ENCODE peak calls at places on chromosomes 11 and 22, in five cellular contexts. One of them, this sample, is unnamed. For H3K4me1, the result is how much of the 10 kb centered on the place peaks cover.

GRCh38 chr11:59368238-59369022 is 9.7 kb downstream of the OR5AN1 start:
- DNase-seq in CD8-positive, alpha-beta T cell: no peak
- DNase-seq in SK-N-SH: no peak
- DNase-seq in body of pancreas: no peak
- DNase-seq in NT2/D1: no peak
- DNase-seq in this sample: no peak

GRCh38 chr11:116294630-116295029 is 478.2 kb downstream of the BUD13 start:
- DNase-seq in CD8-positive, alpha-beta T cell: no peak
- DNase-seq in SK-N-SH: no peak
- DNase-seq in NT2/D1: no peak
- DNase-seq in body of pancreas: no peak
- DNase-seq in this sample: no peak

GRCh38 chr22:23278883-23279675 is 98.8 kb downstream of the BCR start:
- DNase-seq in NT2/D1: no peak
- DNase-seq in SK-N-SH: no peak
- DNase-seq in body of pancreas: peak
- DNase-seq in CD8-positive, alpha-beta T cell: no peak
- DNase-seq in this sample: no peak

GRCh38 chr11:88320149-88320559 is 17.4 kb downstream of the CTSC start:
- DNase-seq in NT2/D1: no peak
- DNase-seq in CD8-positive, alpha-beta T cell: no peak
- DNase-seq in body of pancreas: no peak
- DNase-seq in SK-N-SH: no peak
- DNase-seq in this sample: no peak

GRCh38 chr11:121194731-121195596 is 93.9 kb downstream of the TECTA start:
- DNase-seq in body of pancreas: peak
- DNase-seq in NT2/D1: peak
- DNase-seq in SK-N-SH: peak
- DNase-seq in CD8-positive, alpha-beta T cell: no peak
- DNase-seq in this sample: no peak

GRCh38 chr11:128299132-128299726 is 288.1 kb downstream of the ETS1 start:
- DNase-seq in NT2/D1: no peak
- DNase-seq in CD8-positive, alpha-beta T cell: no peak
- DNase-seq in SK-N-SH: no peak
- DNase-seq in body of pancreas: no peak
- DNase-seq in this sample: no peak

GRCh38 chr22:26547426-26547825 is 35.2 kb upstream of the TFIP11 start:
- DNase-seq in NT2/D1: no peak
- DNase-seq in SK-N-SH: no peak
- DNase-seq in CD8-positive, alpha-beta T cell: no peak
- DNase-seq in body of pancreas: no peak
- DNase-seq in this sample: no peak

GRCh38 chr11:46472662-46472994 is 81.1 kb upstream of the CHRM4 start:
- DNase-seq in CD8-positive, alpha-beta T cell: no peak
- DNase-seq in NT2/D1: no peak
- DNase-seq in SK-N-SH: no peak
- DNase-seq in body of pancreas: peak
- DNase-seq in this sample: no peak

GRCh38 chr22:47295982-47296381 is 533.5 kb downstream of the TBC1D22A start:
- DNase-seq in body of pancreas: no peak
- DNase-seq in NT2/D1: no peak
- DNase-seq in SK-N-SH: no peak
- DNase-seq in CD8-positive, alpha-beta T cell: no peak
- DNase-seq in this sample: no peak

GRCh38 chr22:28188480-28188879 is 269.4 kb upstream of the PITPNB start:
- DNase-seq in body of pancreas: no peak
- DNase-seq in SK-N-SH: no peak
- DNase-seq in NT2/D1: no peak
- DNase-seq in CD8-positive, alpha-beta T cell: no peak
- DNase-seq in this sample: no peak

GRCh38 chr22:45271667-45272188 is 13.0 kb upstream of the UPK3A start:
- DNase-seq in SK-N-SH: no peak
- DNase-seq in CD8-positive, alpha-beta T cell: no peak
- DNase-seq in body of pancreas: no peak
- DNase-seq in NT2/D1: no peak
- DNase-seq in this sample: no peak

GRCh38 chr11:65420506-65421203 is 1.9 kb upstream of the NEAT1 start:
- DNase-seq in body of pancreas: peak
- DNase-seq in SK-N-SH: peak
- DNase-seq in CD8-positive, alpha-beta T cell: no peak
- DNase-seq in NT2/D1: no peak
- DNase-seq in this sample: no peak

GRCh38 chr11:13970986-13971385 is 8.5 kb downstream of the SPON1 start:
- DNase-seq in CD8-positive, alpha-beta T cell: no peak
- DNase-seq in SK-N-SH: peak
- DNase-seq in NT2/D1: no peak
- DNase-seq in body of pancreas: no peak
- DNase-seq in this sample: no peak

GRCh38 chr22:27335102-27335660 is 466.4 kb downstream of the MN1 start:
- DNase-seq in body of pancreas: no peak
- DNase-seq in CD8-positive, alpha-beta T cell: no peak
- DNase-seq in NT2/D1: no peak
- DNase-seq in SK-N-SH: no peak
- DNase-seq in this sample: no peak

GRCh38 chr22:38461057-38461413 is 6.0 kb upstream of the KCNJ4 start:
- DNase-seq in SK-N-SH: no peak
- DNase-seq in CD8-positive, alpha-beta T cell: no peak
- DNase-seq in body of pancreas: no peak
- DNase-seq in NT2/D1: no peak
- DNase-seq in this sample: no peak

GRCh38 chr11:90448280-90448679 is 225.4 kb upstream of the CHORDC1 start:
- DNase-seq in NT2/D1: no peak
- DNase-seq in SK-N-SH: no peak
- DNase-seq in CD8-positive, alpha-beta T cell: no peak
- DNase-seq in body of pancreas: no peak
- DNase-seq in this sample: no peak

GRCh38 chr11:15071556-15072255 is 1.7 kb upstream of the CALCB start:
- DNase-seq in NT2/D1: no peak
- DNase-seq in body of pancreas: no peak
- DNase-seq in SK-N-SH: no peak
- DNase-seq in CD8-positive, alpha-beta T cell: no peak
- DNase-seq in this sample: no peak

GRCh38 chr22:39302431-39302960 is 16.9 kb downstream of the RPL3 start:
- DNase-seq in body of pancreas: no peak
- DNase-seq in SK-N-SH: no peak
- DNase-seq in NT2/D1: no peak
- DNase-seq in CD8-positive, alpha-beta T cell: no peak
- DNase-seq in this sample: no peak

GRCh38 chr11:92423133-92423532 is 198.5 kb downstream of the FAT3 start:
- DNase-seq in body of pancreas: no peak
- DNase-seq in CD8-positive, alpha-beta T cell: no peak
- DNase-seq in SK-N-SH: no peak
- DNase-seq in NT2/D1: no peak
- DNase-seq in this sample: no peak

GRCh38 chr22:44182591-44183588 is 2.2 kb downstream of the PARVG start:
- DNase-seq in SK-N-SH: no peak
- DNase-seq in CD8-positive, alpha-beta T cell: no peak
- DNase-seq in NT2/D1: no peak
- DNase-seq in body of pancreas: no peak
- DNase-seq in this sample: no peak

GRCh38 chr11:9664276-9665171 is 647 bp downstream of the SWAP70 start:
- DNase-seq in NT2/D1: no peak
- DNase-seq in body of pancreas: peak
- DNase-seq in CD8-positive, alpha-beta T cell: no peak
- DNase-seq in SK-N-SH: no peak
- DNase-seq in this sample: peak

GRCh38 chr11:119537641-119538253 is 114.8 kb upstream of the THY1 start:
- DNase-seq in SK-N-SH: no peak
- DNase-seq in body of pancreas: no peak
- DNase-seq in CD8-positive, alpha-beta T cell: no peak
- DNase-seq in NT2/D1: no peak
- DNase-seq in this sample: no peak

GRCh38 chr11:64754919-64755662 is 4.7 kb downstream of the PYGM start:
- DNase-seq in body of pancreas: no peak
- DNase-seq in CD8-positive, alpha-beta T cell: no peak
- DNase-seq in NT2/D1: no peak
- DNase-seq in SK-N-SH: no peak
- DNase-seq in this sample: no peak

GRCh38 chr11:47083913-47084312 is 92.8 kb downstream of the ARFGAP2 start:
- DNase-seq in CD8-positive, alpha-beta T cell: no peak
- DNase-seq in body of pancreas: no peak
- DNase-seq in NT2/D1: no peak
- DNase-seq in SK-N-SH: no peak
- DNase-seq in this sample: no peak

GRCh38 chr11:98495016-98495415 is 525.7 kb upstream of the CNTN5 start:
- DNase-seq in CD8-positive, alpha-beta T cell: no peak
- DNase-seq in SK-N-SH: no peak
- DNase-seq in body of pancreas: no peak
- DNase-seq in NT2/D1: no peak
- DNase-seq in this sample: no peak

GRCh38 chr11:10931761-10932700 is 74.2 kb upstream of the ZBED5 start:
- DNase-seq in CD8-positive, alpha-beta T cell: no peak
- DNase-seq in body of pancreas: no peak
- DNase-seq in NT2/D1: no peak
- DNase-seq in SK-N-SH: no peak
- DNase-seq in this sample: no peak

GRCh38 chr11:124602193-124602592 is 9.0 kb upstream of the PANX3 start:
- DNase-seq in NT2/D1: no peak
- DNase-seq in CD8-positive, alpha-beta T cell: no peak
- DNase-seq in SK-N-SH: no peak
- DNase-seq in body of pancreas: no peak
- DNase-seq in this sample: no peak

GRCh38 chr11:61133956-61134662 is 27.1 kb downstream of the VPS37C start:
- DNase-seq in NT2/D1: no peak
- DNase-seq in body of pancreas: no peak
- DNase-seq in CD8-positive, alpha-beta T cell: no peak
- DNase-seq in SK-N-SH: no peak
- DNase-seq in this sample: no peak

GRCh38 chr11:134980819-134981710 is 569.0 kb upstream of the B3GAT1 start:
- DNase-seq in SK-N-SH: no peak
- DNase-seq in NT2/D1: no peak
- DNase-seq in body of pancreas: no peak
- DNase-seq in CD8-positive, alpha-beta T cell: no peak
- DNase-seq in this sample: no peak

GRCh38 chr11:71251761-71252433 is 480 bp downstream of the SHANK2 start:
- DNase-seq in body of pancreas: peak
- DNase-seq in CD8-positive, alpha-beta T cell: no peak
- DNase-seq in SK-N-SH: peak
- DNase-seq in NT2/D1: no peak
- DNase-seq in this sample: no peak

GRCh38 chr22:17896552-17896951 is 122.3 kb upstream of the BID start:
- DNase-seq in body of pancreas: peak
- DNase-seq in NT2/D1: no peak
- DNase-seq in CD8-positive, alpha-beta T cell: no peak
- DNase-seq in SK-N-SH: peak
- DNase-seq in this sample: no peak

GRCh38 chr22:49951001-49951677 is 9.4 kb upstream of the PIM3 start:
- DNase-seq in body of pancreas: peak
- DNase-seq in SK-N-SH: no peak
- DNase-seq in NT2/D1: no peak
- DNase-seq in CD8-positive, alpha-beta T cell: no peak
- DNase-seq in this sample: no peak

GRCh38 chr22:49950396-49950994 is 10.1 kb upstream of the PIM3 start:
- DNase-seq in NT2/D1: no peak
- DNase-seq in CD8-positive, alpha-beta T cell: no peak
- DNase-seq in SK-N-SH: no peak
- DNase-seq in body of pancreas: no peak
- DNase-seq in this sample: no peak

GRCh38 chr22:49948958-49949913 is 11.3 kb upstream of the PIM3 start:
- DNase-seq in CD8-positive, alpha-beta T cell: no peak
- DNase-seq in body of pancreas: peak
- DNase-seq in NT2/D1: no peak
- DNase-seq in SK-N-SH: no peak
- DNase-seq in this sample: no peak

GRCh38 chr22:49948573-49948957 is 12.0 kb upstream of the PIM3 start:
- DNase-seq in NT2/D1: no peak
- DNase-seq in SK-N-SH: no peak
- DNase-seq in CD8-positive, alpha-beta T cell: no peak
- DNase-seq in body of pancreas: no peak
- DNase-seq in this sample: no peak

GRCh38 chr22:49949914-49950292 is 10.7 kb upstream of the PIM3 start:
- DNase-seq in CD8-positive, alpha-beta T cell: no peak
- DNase-seq in SK-N-SH: no peak
- DNase-seq in NT2/D1: no peak
- DNase-seq in body of pancreas: no peak
- DNase-seq in this sample: no peak
- H3K4me1 ChIP-seq in CD8-positive, alpha-beta T cell: under half
- H3K4me1 ChIP-seq in SK-N-SH: under half
- H3K4me1 ChIP-seq in NT2/D1: under half
- H3K4me1 ChIP-seq in body of pancreas: half or more
- H3K4me1 ChIP-seq in this sample: under half

GRCh38 chr22:42646569-42647525 is 2.3 kb downstream of the CYB5R3 start:
- DNase-seq in body of pancreas: peak
- DNase-seq in NT2/D1: no peak
- DNase-seq in CD8-positive, alpha-beta T cell: no peak
- DNase-seq in SK-N-SH: no peak
- DNase-seq in this sample: no peak
- H3K4me1 ChIP-seq in body of pancreas: half or more
- H3K4me1 ChIP-seq in NT2/D1: under half
- H3K4me1 ChIP-seq in CD8-positive, alpha-beta T cell: under half
- H3K4me1 ChIP-seq in SK-N-SH: under half
- H3K4me1 ChIP-seq in this sample: half or more

DNA sequence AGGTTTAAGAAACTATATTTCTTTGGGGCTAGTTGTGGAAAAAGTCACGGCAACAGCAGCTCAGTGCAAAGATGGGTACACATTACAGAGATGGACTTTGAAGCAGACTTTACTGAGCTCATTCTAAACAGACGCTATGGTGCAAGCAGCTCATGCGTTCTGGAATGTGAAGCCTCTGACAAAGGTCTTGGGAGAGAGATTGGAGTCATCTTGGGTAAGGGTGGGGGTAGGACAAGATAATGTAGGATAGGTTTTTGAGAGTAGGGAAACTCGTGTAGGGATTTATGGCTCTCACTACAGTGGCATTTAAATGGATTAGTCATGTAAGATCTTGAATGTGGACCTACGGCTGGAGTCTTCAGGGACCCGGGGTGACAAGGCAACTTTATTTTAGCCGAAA is 36.2 kb upstream of the CLMP start:
- DNase-seq in SK-N-SH: no peak
- DNase-seq in NT2/D1: no peak
- DNase-seq in CD8-positive, alpha-beta T cell: no peak
- DNase-seq in body of pancreas: no peak
- DNase-seq in this sample: no peak
- H3K4me1 ChIP-seq in SK-N-SH: under half
- H3K4me1 ChIP-seq in NT2/D1: under half
- H3K4me1 ChIP-seq in CD8-positive, alpha-beta T cell: under half
- H3K4me1 ChIP-seq in body of pancreas: under half
- H3K4me1 ChIP-seq in this sample: under half

DNA sequence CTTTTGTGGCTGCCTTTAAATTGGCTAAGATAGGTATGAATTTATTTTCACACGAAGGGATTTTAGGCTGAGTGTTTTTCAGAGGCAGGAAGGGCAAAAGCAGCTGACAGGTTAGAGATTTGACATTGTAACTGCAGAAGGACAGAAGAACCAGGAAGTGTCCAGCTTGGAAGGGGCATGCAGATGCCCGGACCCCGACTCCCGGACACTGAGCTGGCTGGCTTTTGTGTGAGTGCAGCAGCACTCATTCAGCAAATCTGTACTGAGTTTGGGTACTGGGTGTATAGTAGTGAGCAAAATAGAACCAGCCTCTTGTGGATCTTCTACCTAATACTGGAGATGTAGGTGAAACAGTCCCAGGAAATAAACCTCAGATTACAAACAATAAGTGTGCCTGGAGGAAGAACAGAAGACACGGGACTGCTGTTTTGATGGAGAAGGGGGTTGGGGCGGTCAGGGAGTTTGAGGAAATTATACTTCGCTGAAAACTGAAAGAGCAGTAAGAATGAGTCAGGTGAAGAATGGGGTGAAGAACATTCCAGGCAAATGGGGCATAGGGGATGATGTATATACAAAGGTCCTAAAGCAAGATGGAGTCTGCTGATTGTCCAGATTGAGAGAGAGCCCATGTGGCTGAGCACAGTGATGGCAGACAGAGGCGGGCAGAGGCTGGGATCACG is 64.6 kb downstream of the PPFIBP2 start:
- DNase-seq in SK-N-SH: peak
- DNase-seq in NT2/D1: no peak
- DNase-seq in body of pancreas: no peak
- DNase-seq in CD8-positive, alpha-beta T cell: no peak
- DNase-seq in this sample: no peak
- H3K4me1 ChIP-seq in SK-N-SH: half or more
- H3K4me1 ChIP-seq in NT2/D1: under half
- H3K4me1 ChIP-seq in body of pancreas: under half
- H3K4me1 ChIP-seq in CD8-positive, alpha-beta T cell: under half
- H3K4me1 ChIP-seq in this sample: under half